ENCODE peak calls at places on chromosomes 3 and 15, in seven cellular contexts. C is cardiac muscle cell, B is neural progenitor cell, Z is bronchial epithelial cell, U is body of pancreas, O is ovary, H is dorsolateral prefrontal cortex. Y is an unnamed sample.

GRCh38 chr15:41789662-41790061 is 15.4 kb downstream of the MAPKBP1 start:
- DNase-seq in C (no peak), B (no peak), Z (no peak), U (no peak), O (no peak), H (no peak), Y (no peak)

GRCh38 chr3:36911990-36912804 is 32.7 kb downstream of the TRANK1 start:
- DNase-seq in C (no peak), B (no peak), Z (peak), U (peak), O (no peak), H (no peak), Y (peak)

GRCh38 chr15:97081666-97082226 is 751.2 kb downstream of the NR2F2 start:
- DNase-seq in C (no peak), B (no peak), Z (no peak), U (no peak), O (no peak), H (no peak), Y (no peak)

GRCh38 chr3:13544293-13544831 is 4.6 kb upstream of the FBLN2 start:
- DNase-seq in C (no peak), B (no peak), Z (peak), U (peak), O (no peak), H (no peak), Y (peak)

GRCh38 chr15:95024388-95024787 is 793.0 kb downstream of the MCTP2 start:
- DNase-seq in C (peak), B (peak), Z (peak), U (no peak), O (peak), H (no peak), Y (peak)

GRCh38 chr3:183073839-183074615 is 25.3 kb downstream of the MCCC1 start:
- DNase-seq in C (no peak), B (no peak), Z (peak), U (no peak), O (no peak), H (no peak), Y (no peak)

GRCh38 chr3:55538158-55538557 is 51.1 kb upstream of the WNT5A start:
- DNase-seq in C (no peak), B (peak), Z (no peak), U (no peak), O (no peak), H (no peak), Y (no peak)

GRCh38 chr3:117671707-117672318 is 962.2 kb downstream of the TUSC7 start:
- DNase-seq in C (peak), B (no peak), Z (no peak), U (peak), O (no peak), H (no peak), Y (no peak)

GRCh38 chr3:50536471-50537180 is 30.9 kb downstream of the C3orf18 start:
- DNase-seq in C (no peak), B (no peak), Z (no peak), U (no peak), O (no peak), H (peak), Y (no peak)

GRCh38 chr3:112990672-112991602 is at the start of gene GTPBP8:
- DNase-seq in C (peak), B (peak), Z (peak), U (peak), O (peak), H (peak), Y (peak)

GRCh38 chr3:49466047-49466446 is 4.0 kb upstream of the DAG1 start:
- DNase-seq in C (no peak), B (no peak), Z (no peak), U (no peak), O (no peak), H (no peak), Y (no peak)

GRCh38 chr3:61371123-61371522 is 119.9 kb upstream of the FHIT start:
- DNase-seq in C (peak), B (peak), Z (peak), U (peak), O (no peak), H (no peak), Y (no peak)

GRCh38 chr15:24858737-24859601 is 95.8 kb upstream of the SNRPN start:
- DNase-seq in C (peak), B (peak), Z (no peak), U (no peak), O (no peak), H (no peak), Y (no peak)

GRCh38 chr3:12193485-12194165 is 34.9 kb upstream of the TIMP4 start:
- DNase-seq in C (no peak), B (no peak), Z (peak), U (peak), O (no peak), H (no peak), Y (peak)

GRCh38 chr3:141557961-141558706 is 71.3 kb downstream of the RASA2 start:
- DNase-seq in C (no peak), B (no peak), Z (no peak), U (no peak), O (no peak), H (no peak), Y (no peak)

GRCh38 chr3:25404569-25404968 is 23.5 kb upstream of the RARB start:
- DNase-seq in C (no peak), B (no peak), Z (no peak), U (no peak), O (no peak), H (no peak), Y (no peak)

GRCh38 chr15:78225783-78226541 is 8.4 kb downstream of the ACSBG1 start:
- DNase-seq in C (no peak), B (no peak), Z (peak), U (no peak), O (no peak), H (no peak), Y (no peak)

GRCh38 chr15:48330045-48330840 is 986 bp upstream of the DUT start:
- DNase-seq in C (peak), B (no peak), Z (peak), U (no peak), O (no peak), H (no peak), Y (no peak)

GRCh38 chr15:79496838-79497237 is 64.7 kb downstream of the MINAR1 start:
- DNase-seq in C (no peak), B (no peak), Z (no peak), U (no peak), O (no peak), H (no peak), Y (no peak)

GRCh38 chr3:149955449-149955848 is 15.2 kb downstream of the PFN2 start:
- DNase-seq in C (no peak), B (no peak), Z (peak), U (no peak), O (no peak), H (no peak), Y (no peak)

GRCh38 chr3:136332776-136333175 is 82.6 kb downstream of the PCCB start:
- DNase-seq in C (no peak), B (no peak), Z (no peak), U (no peak), O (no peak), H (no peak), Y (no peak)

GRCh38 chr3:8622873-8623725 is 21.5 kb downstream of the SSUH2 start:
- DNase-seq in C (peak), B (peak), Z (peak), U (peak), O (peak), H (peak), Y (peak)

GRCh38 chr3:188916934-188917391 is 254.8 kb upstream of the TPRG1 start:
- DNase-seq in C (no peak), B (no peak), Z (no peak), U (peak), O (no peak), H (no peak), Y (no peak)

GRCh38 chr15:60720493-60721231 is 241.7 kb upstream of the ICE2 start:
- DNase-seq in C (no peak), B (no peak), Z (no peak), U (no peak), O (no peak), H (no peak), Y (no peak)

GRCh38 chr15:100198442-100198841 is 143.3 kb downstream of the ADAMTS17 start:
- DNase-seq in C (no peak), B (no peak), Z (no peak), U (no peak), O (no peak), H (no peak), Y (no peak)

GRCh38 chr3:127750226-127751031 is 71.9 kb downstream of the MGLL start:
- DNase-seq in C (no peak), B (no peak), Z (peak), U (no peak), O (no peak), H (no peak), Y (no peak)

GRCh38 chr3:17552351-17552750 is 190.1 kb downstream of the TBC1D5 start:
- DNase-seq in C (no peak), B (no peak), Z (no peak), U (no peak), O (no peak), H (no peak), Y (no peak)

GRCh38 chr15:41820791-41821423 is 7.0 kb upstream of the JMJD7 start:
- DNase-seq in C (no peak), B (no peak), Z (no peak), U (peak), O (no peak), H (no peak), Y (no peak)

GRCh38 chr15:41501961-41502786 is 8.5 kb downstream of the ITPKA start:
- DNase-seq in C (peak), B (peak), Z (no peak), U (no peak), O (no peak), H (no peak), Y (no peak)

GRCh38 chr3:122533931-122534334 is 19.2 kb upstream of the KPNA1 start:
- DNase-seq in C (no peak), B (no peak), Z (peak), U (no peak), O (no peak), H (no peak), Y (peak)

GRCh38 chr3:168024537-168024941 is 71.2 kb downstream of the GOLIM4 start:
- DNase-seq in C (no peak), B (no peak), Z (peak), U (peak), O (no peak), H (no peak), Y (peak)

GRCh38 chr3:197007296-197007940 is 22.2 kb downstream of the MELTF start:
- DNase-seq in C (no peak), B (no peak), Z (no peak), U (no peak), O (no peak), H (no peak), Y (no peak)

GRCh38 chr3:39133093-39133490 is 20.3 kb downstream of the CSRNP1 start:
- DNase-seq in C (no peak), B (no peak), Z (no peak), U (no peak), O (no peak), H (no peak), Y (no peak)

GRCh38 chr3:59133350-59133749 is 83.5 kb upstream of the CFAP20DC start:
- DNase-seq in C (no peak), B (no peak), Z (no peak), U (no peak), O (no peak), H (no peak), Y (no peak)

GRCh38 chr15:59298876-59299275 is 73.8 kb downstream of the MYO1E start:
- DNase-seq in C (no peak), B (no peak), Z (no peak), U (no peak), O (no peak), H (no peak), Y (no peak)

GRCh38 chr15:59300618-59301139 is 72.0 kb downstream of the MYO1E start:
- DNase-seq in C (no peak), B (no peak), Z (no peak), U (peak), O (peak), H (no peak), Y (no peak)

GRCh38 chr15:59298255-59298856 is 74.3 kb downstream of the MYO1E start:
- DNase-seq in C (no peak), B (no peak), Z (peak), U (no peak), O (no peak), H (no peak), Y (no peak)

GRCh38 chr15:59301527-59301926 is 71.1 kb downstream of the MYO1E start:
- DNase-seq in C (no peak), B (peak), Z (no peak), U (no peak), O (no peak), H (no peak), Y (no peak)

GRCh38 chr15:59299919-59300617 is 72.6 kb downstream of the MYO1E start:
- DNase-seq in C (no peak), B (no peak), Z (peak), U (peak), O (no peak), H (peak), Y (peak)
- H3K4me3 ChIP-seq in C (no peak), B (no peak), Z (no peak), U (no peak), O (no peak), H (peak), Y (no peak)

DNA sequence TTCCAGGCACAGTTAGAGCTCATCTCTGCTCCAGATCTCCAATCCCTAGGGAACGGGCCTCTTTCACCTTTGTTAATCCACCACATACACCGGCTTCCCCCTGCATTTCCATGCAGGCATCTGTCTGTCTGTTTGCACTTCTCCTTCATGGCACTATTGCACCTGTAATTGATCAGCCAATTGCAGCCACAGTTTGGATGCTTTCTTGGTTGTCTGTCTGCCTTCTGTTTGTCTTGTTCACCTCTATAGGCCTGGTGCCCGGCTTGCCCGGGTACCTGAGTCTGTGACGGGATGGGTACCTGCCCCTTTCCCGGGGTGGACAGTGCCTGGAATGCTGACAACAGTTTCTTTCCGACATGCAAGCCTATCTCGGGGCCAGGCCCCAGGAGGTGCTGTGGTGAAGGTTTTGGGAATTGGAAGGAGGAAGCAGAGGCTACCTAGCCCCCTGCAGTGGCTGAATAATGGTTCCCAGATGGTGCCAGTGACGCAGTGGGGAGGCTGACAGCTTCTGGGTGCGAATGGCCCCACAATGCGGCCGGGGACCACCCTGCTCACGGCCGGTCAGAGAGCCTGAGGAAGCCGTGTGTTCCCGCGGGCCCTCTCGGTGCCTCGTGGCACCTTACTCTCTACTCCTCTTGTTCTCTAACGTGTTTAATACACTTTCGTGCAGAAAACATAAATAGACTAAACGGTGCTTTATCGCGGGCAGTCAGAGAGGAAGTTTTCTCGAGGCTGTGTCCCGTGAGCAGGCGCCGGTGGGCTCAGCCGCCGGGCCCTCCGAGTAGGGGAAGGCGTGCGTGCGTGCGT is 31.3 kb upstream of the RAB6B start:
- DNase-seq in C (peak), B (peak), Z (no peak), U (no peak), O (no peak), H (no peak), Y (no peak)
- TF ChIP-seq CTCF in C (no peak), B (peak), Z (no peak), U (peak), O (no peak), H (no peak), Y (no peak)

GRCh38 chr3:107794664-107795443 is 272.1 kb downstream of the BBX start:
- DNase-seq in C (no peak), B (no peak), Z (no peak), U (peak), O (no peak), H (no peak), Y (no peak)
- H3K4me3 ChIP-seq in C (no peak), B (no peak), Z (no peak), U (no peak), O (no peak), H (no peak), Y (no peak)

GRCh38 chr3:124995460-124995994 is 60.3 kb downstream of the HEG1 start:
- DNase-seq in C (peak), B (peak), Z (peak), U (peak), O (peak), H (peak), Y (no peak)
- TF ChIP-seq CTCF in C (peak), B (peak), Z (peak), U (peak), O (peak), H (peak), Y (peak)

DNA sequence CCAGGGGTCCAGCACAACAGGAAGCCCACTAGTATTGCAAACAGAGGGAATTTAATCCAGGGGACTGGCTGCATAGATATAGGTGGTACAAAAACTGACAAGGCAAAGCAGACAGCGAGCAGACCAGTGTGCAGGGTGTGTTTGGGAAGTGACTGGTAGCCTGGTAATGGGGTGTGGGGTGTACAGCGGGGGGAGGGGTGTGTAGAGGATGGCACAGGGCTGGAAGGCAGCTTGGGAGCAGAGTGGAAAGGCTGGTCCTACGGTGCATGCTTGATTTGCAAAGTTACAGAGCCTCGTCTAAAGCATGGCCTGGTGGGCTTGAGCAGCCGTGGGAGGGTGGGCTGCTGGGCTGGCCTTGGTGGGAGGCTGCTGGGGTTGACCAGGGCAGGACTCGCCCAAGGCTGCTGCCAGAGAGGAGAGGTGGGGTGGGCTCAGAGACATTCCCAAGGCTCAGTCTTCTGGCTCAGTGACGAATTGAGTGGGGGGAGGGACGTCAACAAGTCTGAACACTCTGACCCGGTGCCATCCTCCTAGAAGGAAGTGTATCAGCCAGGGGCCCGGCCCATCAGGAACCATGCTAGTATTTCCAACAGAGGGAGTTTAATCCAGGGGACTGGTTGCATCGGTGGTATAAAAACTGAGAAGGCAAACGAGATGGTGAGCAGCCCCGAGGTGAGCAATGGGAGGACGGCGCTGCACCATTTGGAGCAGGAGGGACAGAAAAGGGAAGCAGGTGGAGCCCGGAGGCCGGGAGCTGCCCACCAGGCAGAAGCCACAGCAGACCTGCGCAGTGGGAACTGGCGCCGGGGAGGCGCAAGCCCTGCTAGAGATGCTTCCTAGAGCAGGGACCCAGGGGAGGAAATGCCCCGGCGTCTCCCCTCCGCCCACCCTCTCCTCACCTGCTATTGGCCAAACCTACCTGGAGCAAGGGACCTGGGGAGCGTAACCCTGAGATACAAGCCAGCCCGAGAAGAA is 29.2 kb downstream of the CPN2 start:
- DNase-seq in C (no peak), B (no peak), Z (no peak), U (no peak), O (no peak), H (no peak), Y (no peak)
- H3K4me3 ChIP-seq in C (no peak), B (no peak), Z (peak), U (no peak), O (no peak), H (no peak), Y (no peak)

GRCh38 chr3:73192036-73192738 is 130.7 kb downstream of the EBLN2 start:
- DNase-seq in C (peak), B (peak), Z (no peak), U (no peak), O (no peak), H (no peak), Y (no peak)
- TF ChIP-seq CTCF in C (no peak), B (peak), Z (peak), U (peak), O (no peak), H (no peak), Y (peak)

GRCh38 chr3:3088066-3088465 is 22.1 kb downstream of the IL5RA start:
- DNase-seq in C (no peak), B (no peak), Z (no peak), U (no peak), O (no peak), H (no peak), Y (no peak)

GRCh38 chr3:3086239-3086638 is 23.9 kb downstream of the IL5RA start:
- DNase-seq in C (no peak), B (no peak), Z (no peak), U (no peak), O (no peak), H (no peak), Y (no peak)

GRCh38 chr3:3087279-3087678 is 22.9 kb downstream of the IL5RA start:
- DNase-seq in C (no peak), B (no peak), Z (no peak), U (no peak), O (no peak), H (no peak), Y (no peak)

GRCh38 chr3:3085782-3086181 is 24.4 kb downstream of the IL5RA start:
- DNase-seq in C (no peak), B (no peak), Z (no peak), U (no peak), O (no peak), H (no peak), Y (no peak)

GRCh38 chr3:3089017-3089416 is 21.2 kb downstream of the IL5RA start:
- DNase-seq in C (no peak), B (no peak), Z (no peak), U (no peak), O (no peak), H (no peak), Y (no peak)
- H3K4me3 ChIP-seq in C (no peak), B (no peak), Z (no peak), U (no peak), O (no peak), H (no peak), Y (no peak)

GRCh38 chr3:79028916-79029315 is 738.9 kb downstream of the ROBO1 start:
- DNase-seq in C (no peak), B (no peak), Z (no peak), U (no peak), O (no peak), H (no peak), Y (no peak)

GRCh38 chr3:79038057-79038456 is 729.7 kb downstream of the ROBO1 start:
- DNase-seq in C (no peak), B (no peak), Z (no peak), U (no peak), O (no peak), H (no peak), Y (no peak)

GRCh38 chr3:79030157-79030556 is 737.6 kb downstream of the ROBO1 start:
- DNase-seq in C (no peak), B (no peak), Z (no peak), U (no peak), O (no peak), H (no peak), Y (no peak)

GRCh38 chr3:79027593-79027992 is 740.2 kb downstream of the ROBO1 start:
- DNase-seq in C (no peak), B (no peak), Z (no peak), U (no peak), O (no peak), H (no peak), Y (no peak)

GRCh38 chr3:79032686-79033318 is 735.0 kb downstream of the ROBO1 start:
- DNase-seq in C (peak), B (peak), Z (peak), U (peak), O (no peak), H (no peak), Y (no peak)
- TF ChIP-seq CTCF in C (peak), B (peak), Z (peak), U (peak), O (peak), H (peak), Y (peak)

GRCh38 chr15:70376929-70377691 is 279.4 kb upstream of the TLE3 start:
- DNase-seq in C (peak), B (peak), Z (peak), U (peak), O (peak), H (peak), Y (peak)
- H3K4me3 ChIP-seq in C (no peak), B (peak), Z (no peak), U (no peak), O (no peak), H (no peak), Y (no peak)

Y was measured in astrocyte of the cerebellum.